ENCODE peak calls at places on chromosomes 12 and 14, in seven cellular contexts. One of them, this sample, is unnamed.

GRCh38 chr12:104243551-104243950 is 28.0 kb downstream of the TXNRD1 start:
- DNase-seq in nucleus accumbens: no peak
- DNase-seq in LoVo: no peak
- DNase-seq in endothelial cell: no peak
- DNase-seq in kidney tubule cell: no peak
- DNase-seq in HuH-7: no peak
- DNase-seq in anterior cingulate cortex: no peak
- DNase-seq in this sample: no peak

GRCh38 chr14:87503711-87504110 is 489.3 kb downstream of the GALC start:
- DNase-seq in HuH-7: no peak
- DNase-seq in endothelial cell: no peak
- DNase-seq in LoVo: no peak
- DNase-seq in anterior cingulate cortex: no peak
- DNase-seq in kidney tubule cell: no peak
- DNase-seq in nucleus accumbens: no peak
- DNase-seq in this sample: no peak

GRCh38 chr14:105885561-105886320 is 359.4 kb downstream of the TMEM121 start:
- DNase-seq in LoVo: no peak
- DNase-seq in HuH-7: no peak
- DNase-seq in kidney tubule cell: no peak
- DNase-seq in nucleus accumbens: no peak
- DNase-seq in endothelial cell: no peak
- DNase-seq in anterior cingulate cortex: no peak
- DNase-seq in this sample: no peak

GRCh38 chr14:95993768-95994592 is 45.2 kb upstream of the C14orf132 start:
- DNase-seq in kidney tubule cell: peak
- DNase-seq in HuH-7: peak
- DNase-seq in nucleus accumbens: peak
- DNase-seq in LoVo: peak
- DNase-seq in anterior cingulate cortex: peak
- DNase-seq in endothelial cell: peak
- DNase-seq in this sample: peak

GRCh38 chr12:88810806-88811205 is 230.5 kb upstream of the KITLG start:
- DNase-seq in LoVo: no peak
- DNase-seq in nucleus accumbens: no peak
- DNase-seq in endothelial cell: no peak
- DNase-seq in anterior cingulate cortex: no peak
- DNase-seq in HuH-7: no peak
- DNase-seq in kidney tubule cell: no peak
- DNase-seq in this sample: no peak

GRCh38 chr14:100855256-100855930 is 29.5 kb downstream of the MEG3 start:
- DNase-seq in HuH-7: no peak
- DNase-seq in endothelial cell: no peak
- DNase-seq in nucleus accumbens: no peak
- DNase-seq in kidney tubule cell: no peak
- DNase-seq in anterior cingulate cortex: no peak
- DNase-seq in LoVo: no peak
- DNase-seq in this sample: no peak

GRCh38 chr12:48985901-48986300 is 7.8 kb downstream of the WNT1 start:
- DNase-seq in HuH-7: no peak
- DNase-seq in LoVo: no peak
- DNase-seq in kidney tubule cell: no peak
- DNase-seq in endothelial cell: no peak
- DNase-seq in anterior cingulate cortex: no peak
- DNase-seq in nucleus accumbens: no peak
- DNase-seq in this sample: no peak

GRCh38 chr14:69077841-69078240 is 75.1 kb downstream of the DCAF5 start:
- DNase-seq in LoVo: no peak
- DNase-seq in nucleus accumbens: no peak
- DNase-seq in HuH-7: no peak
- DNase-seq in anterior cingulate cortex: no peak
- DNase-seq in kidney tubule cell: peak
- DNase-seq in endothelial cell: no peak
- DNase-seq in this sample: no peak

GRCh38 chr14:100393362-100393761 is 70.2 kb downstream of the SLC25A47 start:
- DNase-seq in nucleus accumbens: no peak
- DNase-seq in endothelial cell: no peak
- DNase-seq in LoVo: no peak
- DNase-seq in HuH-7: no peak
- DNase-seq in anterior cingulate cortex: no peak
- DNase-seq in kidney tubule cell: no peak
- DNase-seq in this sample: no peak

GRCh38 chr14:69052181-69052601 is 73.1 kb upstream of the ACTN1 start:
- DNase-seq in anterior cingulate cortex: no peak
- DNase-seq in endothelial cell: no peak
- DNase-seq in kidney tubule cell: no peak
- DNase-seq in LoVo: no peak
- DNase-seq in nucleus accumbens: no peak
- DNase-seq in HuH-7: no peak
- DNase-seq in this sample: no peak

GRCh38 chr12:123973552-123974341 is 732 bp downstream of the ZNF664 start:
- DNase-seq in endothelial cell: peak
- DNase-seq in LoVo: no peak
- DNase-seq in HuH-7: peak
- DNase-seq in nucleus accumbens: peak
- DNase-seq in kidney tubule cell: peak
- DNase-seq in anterior cingulate cortex: no peak
- DNase-seq in this sample: peak

GRCh38 chr14:105908006-105908405 is 381.6 kb downstream of the TMEM121 start:
- DNase-seq in anterior cingulate cortex: no peak
- DNase-seq in endothelial cell: no peak
- DNase-seq in HuH-7: no peak
- DNase-seq in LoVo: no peak
- DNase-seq in nucleus accumbens: no peak
- DNase-seq in kidney tubule cell: no peak
- DNase-seq in this sample: no peak

GRCh38 chr12:25278274-25278673 is 27.5 kb upstream of the KRAS start:
- DNase-seq in HuH-7: no peak
- DNase-seq in endothelial cell: no peak
- DNase-seq in kidney tubule cell: no peak
- DNase-seq in anterior cingulate cortex: no peak
- DNase-seq in LoVo: no peak
- DNase-seq in nucleus accumbens: no peak
- DNase-seq in this sample: no peak

GRCh38 chr12:21666722-21667121 is 9.1 kb upstream of the LDHB start:
- DNase-seq in LoVo: no peak
- DNase-seq in endothelial cell: no peak
- DNase-seq in nucleus accumbens: no peak
- DNase-seq in kidney tubule cell: peak
- DNase-seq in HuH-7: peak
- DNase-seq in anterior cingulate cortex: no peak
- DNase-seq in this sample: no peak

GRCh38 chr12:106918746-106919145 is 37.0 kb upstream of the TMEM263 start:
- DNase-seq in endothelial cell: peak
- DNase-seq in nucleus accumbens: no peak
- DNase-seq in kidney tubule cell: peak
- DNase-seq in LoVo: peak
- DNase-seq in anterior cingulate cortex: no peak
- DNase-seq in HuH-7: peak
- DNase-seq in this sample: no peak

GRCh38 chr12:106234513-106234912 is 13.3 kb downstream of the CKAP4 start:
- DNase-seq in HuH-7: no peak
- DNase-seq in LoVo: no peak
- DNase-seq in endothelial cell: no peak
- DNase-seq in kidney tubule cell: no peak
- DNase-seq in nucleus accumbens: no peak
- DNase-seq in anterior cingulate cortex: no peak
- DNase-seq in this sample: no peak

GRCh38 chr14:64337901-64338615 is 43.9 kb upstream of the ESR2 start:
- DNase-seq in endothelial cell: peak
- DNase-seq in LoVo: peak
- DNase-seq in nucleus accumbens: peak
- DNase-seq in anterior cingulate cortex: peak
- DNase-seq in kidney tubule cell: peak
- DNase-seq in HuH-7: peak
- DNase-seq in this sample: peak

GRCh38 chr14:23566782-23567185 is 807 bp downstream of the AP1G2 start:
- DNase-seq in LoVo: peak
- DNase-seq in anterior cingulate cortex: no peak
- DNase-seq in endothelial cell: no peak
- DNase-seq in nucleus accumbens: no peak
- DNase-seq in HuH-7: no peak
- DNase-seq in kidney tubule cell: no peak
- DNase-seq in this sample: no peak

GRCh38 chr14:54040851-54041250 is 84.2 kb upstream of the BMP4 start:
- DNase-seq in endothelial cell: no peak
- DNase-seq in anterior cingulate cortex: no peak
- DNase-seq in HuH-7: no peak
- DNase-seq in LoVo: no peak
- DNase-seq in kidney tubule cell: peak
- DNase-seq in nucleus accumbens: no peak
- DNase-seq in this sample: no peak

GRCh38 chr12:121110211-121110940 is 22.3 kb upstream of the P2RX7 start:
- DNase-seq in HuH-7: peak
- DNase-seq in nucleus accumbens: peak
- DNase-seq in endothelial cell: peak
- DNase-seq in LoVo: peak
- DNase-seq in kidney tubule cell: peak
- DNase-seq in anterior cingulate cortex: peak
- DNase-seq in this sample: peak

GRCh38 chr14:99546230-99546879 is 57.7 kb downstream of the CCDC85C start:
- DNase-seq in HuH-7: no peak
- DNase-seq in endothelial cell: no peak
- DNase-seq in LoVo: no peak
- DNase-seq in anterior cingulate cortex: no peak
- DNase-seq in kidney tubule cell: peak
- DNase-seq in nucleus accumbens: no peak
- DNase-seq in this sample: no peak

GRCh38 chr12:125549836-125550235 is 484.6 kb downstream of the AACS start:
- DNase-seq in anterior cingulate cortex: no peak
- DNase-seq in endothelial cell: peak
- DNase-seq in kidney tubule cell: no peak
- DNase-seq in nucleus accumbens: no peak
- DNase-seq in LoVo: no peak
- DNase-seq in HuH-7: no peak
- DNase-seq in this sample: no peak

GRCh38 chr12:38222011-38222410 is 94.6 kb upstream of the ALG10B start:
- DNase-seq in kidney tubule cell: peak
- DNase-seq in endothelial cell: no peak
- DNase-seq in anterior cingulate cortex: no peak
- DNase-seq in HuH-7: no peak
- DNase-seq in LoVo: no peak
- DNase-seq in nucleus accumbens: no peak
- DNase-seq in this sample: no peak

GRCh38 chr12:5567021-5567744 is 135.3 kb downstream of the NTF3 start:
- DNase-seq in nucleus accumbens: no peak
- DNase-seq in LoVo: no peak
- DNase-seq in HuH-7: no peak
- DNase-seq in kidney tubule cell: no peak
- DNase-seq in anterior cingulate cortex: no peak
- DNase-seq in endothelial cell: no peak
- DNase-seq in this sample: no peak

GRCh38 chr14:99057684-99058083 is 214.3 kb downstream of the BCL11B start:
- DNase-seq in endothelial cell: no peak
- DNase-seq in anterior cingulate cortex: no peak
- DNase-seq in kidney tubule cell: no peak
- DNase-seq in HuH-7: no peak
- DNase-seq in LoVo: no peak
- DNase-seq in nucleus accumbens: no peak
- DNase-seq in this sample: no peak

GRCh38 chr14:62626416-62626815 is 418.8 kb downstream of the KCNH5 start:
- DNase-seq in anterior cingulate cortex: no peak
- DNase-seq in nucleus accumbens: no peak
- DNase-seq in LoVo: no peak
- DNase-seq in endothelial cell: no peak
- DNase-seq in HuH-7: no peak
- DNase-seq in kidney tubule cell: no peak
- DNase-seq in this sample: no peak

GRCh38 chr12:61490732-61491498 is 769.3 kb upstream of the USP15 start:
- DNase-seq in endothelial cell: no peak
- DNase-seq in LoVo: no peak
- DNase-seq in HuH-7: no peak
- DNase-seq in nucleus accumbens: no peak
- DNase-seq in anterior cingulate cortex: no peak
- DNase-seq in kidney tubule cell: peak
- DNase-seq in this sample: no peak

GRCh38 chr12:127810026-127810425 is 456.9 kb upstream of the TMEM132C start:
- DNase-seq in endothelial cell: no peak
- DNase-seq in HuH-7: no peak
- DNase-seq in nucleus accumbens: no peak
- DNase-seq in LoVo: no peak
- DNase-seq in kidney tubule cell: peak
- DNase-seq in anterior cingulate cortex: peak
- DNase-seq in this sample: no peak

GRCh38 chr12:13152281-13152680 is 44.2 kb upstream of the EMP1 start:
- DNase-seq in nucleus accumbens: no peak
- DNase-seq in kidney tubule cell: no peak
- DNase-seq in HuH-7: no peak
- DNase-seq in LoVo: no peak
- DNase-seq in endothelial cell: no peak
- DNase-seq in anterior cingulate cortex: no peak
- DNase-seq in this sample: no peak

GRCh38 chr14:53472306-53472705 is 319.2 kb upstream of the DDHD1 start:
- DNase-seq in nucleus accumbens: no peak
- DNase-seq in LoVo: no peak
- DNase-seq in endothelial cell: no peak
- DNase-seq in kidney tubule cell: no peak
- DNase-seq in HuH-7: no peak
- DNase-seq in anterior cingulate cortex: no peak
- DNase-seq in this sample: no peak